ENCODE peak calls at places on chromosome 12, in five cellular contexts. Q is A673; T is transverse colon; X is mesenchymal stem cell; Y is CD8-positive, alpha-beta memory T cell. I is an unnamed sample.
A peak's percentile ranks its signal among the peaks of the same experiment; 100 is the strongest.

GRCh38 chr12:116346222-116346621 is 68.7 kb upstream of the MED13L start:
- DNase-seq in Q (no peak), T (no peak), X (peak; percentile 28), Y (no peak), I (no peak)

GRCh38 chr12:57576613-57577160 is 14.3 kb upstream of the PIP4K2C start:
- DNase-seq in Q (no peak), T (no peak), X (no peak), Y (no peak), I (no peak)

GRCh38 chr12:105878964-105879363 is 259.8 kb downstream of the NUAK1 start:
- DNase-seq in Q (no peak), T (no peak), X (no peak), Y (no peak), I (no peak)

GRCh38 chr12:5787828-5788227 is 157.2 kb downstream of the ANO2 start:
- DNase-seq in Q (no peak), T (no peak), X (no peak), Y (no peak), I (no peak)

GRCh38 chr12:85985996-85986395 is 111.9 kb downstream of the NTS start:
- DNase-seq in Q (no peak), T (no peak), X (no peak), Y (no peak), I (no peak)

GRCh38 chr12:51393676-51394545 is 2.7 kb upstream of the GALNT6 start:
- DNase-seq in Q (no peak), T (peak; percentile 28), X (peak; percentile 93), Y (peak; percentile 35), I (no peak)

GRCh38 chr12:77488041-77488620 is 342.6 kb upstream of the NAV3 start:
- DNase-seq in Q (no peak), T (no peak), X (no peak), Y (no peak), I (no peak)

GRCh38 chr12:20212658-20213387 is 155.5 kb upstream of the PDE3A start:
- DNase-seq in Q (peak; percentile 98), T (peak; percentile 65), X (peak; percentile 99), Y (no peak), I (peak; percentile 50)

GRCh38 chr12:94689646-94690036 is 39.3 kb upstream of the TMCC3 start:
- DNase-seq in Q (no peak), T (no peak), X (no peak), Y (no peak), I (no peak)

GRCh38 chr12:119198440-119198839 is 19.7 kb downstream of the HSPB8 start:
- DNase-seq in Q (no peak), T (no peak), X (no peak), Y (no peak), I (no peak)

GRCh38 chr12:45089417-45089816 is 38.5 kb upstream of the DBX2 start:
- DNase-seq in Q (peak; percentile 57), T (no peak), X (no peak), Y (no peak), I (no peak)

GRCh38 chr12:92068441-92068840 is 77.2 kb downstream of the BTG1 start:
- DNase-seq in Q (no peak), T (no peak), X (no peak), Y (no peak), I (peak; percentile 42)

GRCh38 chr12:69468237-69469026 is 1.8 kb upstream of the FRS2 start:
- DNase-seq in Q (no peak), T (no peak), X (no peak), Y (no peak), I (no peak)

GRCh38 chr12:126219139-126219538 is 1153.9 kb downstream of the AACS start:
- DNase-seq in Q (no peak), T (no peak), X (no peak), Y (no peak), I (no peak)

GRCh38 chr12:75488553-75488952 is 8.0 kb downstream of the GLIPR1 start:
- DNase-seq in Q (no peak), T (no peak), X (peak; percentile 46), Y (no peak), I (no peak)

GRCh38 chr12:63294327-63294632 is 143.3 kb upstream of the AVPR1A start:
- DNase-seq in Q (peak; percentile 30), T (no peak), X (peak; percentile 81), Y (no peak), I (no peak)

GRCh38 chr12:43921666-43922337 is 85.9 kb downstream of the TMEM117 start:
- DNase-seq in Q (peak; percentile 41), T (no peak), X (peak; percentile 7), Y (no peak), I (no peak)

GRCh38 chr12:28543021-28543890 is 353.0 kb downstream of the CCDC91 start:
- DNase-seq in Q (no peak), T (no peak), X (peak; percentile 28), Y (no peak), I (no peak)

GRCh38 chr12:6823161-6824084 is 1.8 kb downstream of the GPR162 start:
- DNase-seq in Q (no peak), T (no peak), X (no peak), Y (no peak), I (no peak)

GRCh38 chr12:77161944-77162343 is 96.6 kb upstream of the E2F7 start:
- DNase-seq in Q (peak; percentile 86), T (no peak), X (no peak), Y (no peak), I (no peak)

GRCh38 chr12:91973813-91974212 is 171.8 kb downstream of the BTG1 start:
- DNase-seq in Q (no peak), T (no peak), X (no peak), Y (no peak), I (no peak)

GRCh38 chr12:52798003-52798670 is 2.2 kb upstream of the KRT3 start:
- DNase-seq in Q (no peak), T (no peak), X (no peak), Y (no peak), I (no peak)

GRCh38 chr12:92771011-92771410 is 68.2 kb downstream of the PLEKHG7 start:
- DNase-seq in Q (no peak), T (no peak), X (no peak), Y (no peak), I (no peak)

GRCh38 chr12:1532367-1532752 is 62.0 kb downstream of the FBXL14 start:
- DNase-seq in Q (no peak), T (no peak), X (no peak), Y (no peak), I (no peak)

GRCh38 chr12:132511516-132512196 is 21.7 kb downstream of the FBRSL1 start:
- DNase-seq in Q (no peak), T (no peak), X (no peak), Y (no peak), I (no peak)

GRCh38 chr12:132510111-132510724 is 20.3 kb downstream of the FBRSL1 start:
- DNase-seq in Q (no peak), T (no peak), X (no peak), Y (no peak), I (no peak)

GRCh38 chr12:132508860-132509732 is 19.1 kb downstream of the FBRSL1 start:
- DNase-seq in Q (no peak), T (no peak), X (no peak), Y (no peak), I (no peak)

GRCh38 chr12:132512197-132513069 is 22.5 kb downstream of the FBRSL1 start:
- DNase-seq in Q (no peak), T (no peak), X (no peak), Y (no peak), I (no peak)

DNA sequence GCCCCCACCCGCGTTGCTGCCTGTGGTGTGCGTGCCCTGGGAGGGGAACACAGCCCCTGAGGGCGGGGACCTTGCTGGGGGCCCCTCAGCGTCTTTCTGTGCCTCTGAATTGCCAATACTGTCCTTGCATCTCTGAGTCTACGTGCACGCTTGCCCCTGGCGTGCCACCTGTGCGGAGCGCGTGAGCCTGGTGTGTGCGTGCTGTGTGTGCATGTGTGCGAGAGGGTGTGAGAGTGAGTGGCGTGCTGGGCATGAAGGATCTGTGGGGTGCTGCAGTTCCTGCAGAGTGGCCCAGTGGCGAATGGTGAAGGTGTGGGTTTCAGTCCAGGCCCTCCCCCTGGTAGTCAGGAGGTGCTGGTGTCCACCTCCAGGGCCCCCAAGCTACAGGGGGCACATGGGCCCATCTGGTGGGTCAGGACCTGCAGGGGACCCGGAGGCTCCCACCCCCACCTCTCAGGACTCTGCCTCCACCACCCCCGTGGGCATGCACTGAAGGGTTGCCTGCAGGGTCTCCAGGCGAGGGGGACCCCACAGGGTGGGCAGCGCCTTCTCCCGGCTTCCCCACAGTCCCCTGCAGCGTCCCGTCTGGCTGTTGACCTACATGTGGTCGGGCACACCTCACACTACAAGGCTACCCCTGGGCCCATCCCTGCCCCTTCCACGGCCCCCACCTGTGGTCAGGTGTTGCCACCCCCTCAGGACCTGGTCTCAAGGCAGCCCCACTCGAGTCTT is 21.0 kb downstream of the FBRSL1 start:
- DNase-seq in Q (no peak), T (no peak), X (no peak), Y (no peak), I (no peak)
- H3K36me3 ChIP-seq in Q (peaks cover 5% of the 10 kb centered on the region), T (no peaks in the 10 kb centered on the region), X (peaks cover 65% of the 10 kb centered on the region), Y (no peaks in the 10 kb centered on the region), I (no peaks in the 10 kb centered on the region)

DNA sequence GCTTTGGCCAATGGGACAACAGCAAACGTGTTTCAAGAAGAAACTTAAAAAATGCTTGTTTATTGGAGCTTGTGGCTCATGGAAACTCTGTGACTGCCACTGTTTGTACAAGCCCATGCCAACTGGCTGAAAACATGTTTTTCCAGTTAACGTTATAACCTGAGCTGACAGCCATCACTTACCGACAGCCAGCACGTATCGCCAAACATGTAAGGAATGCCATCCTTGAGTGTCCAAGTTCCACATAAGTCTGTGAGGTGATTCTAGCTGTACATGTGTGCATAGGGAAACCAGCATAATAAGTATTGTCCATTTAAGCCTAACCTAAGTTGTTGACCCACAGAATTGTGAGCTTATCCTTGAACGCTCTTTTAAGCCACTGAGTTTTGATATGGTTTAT is 596.9 kb downstream of the TRHDE start:
- DNase-seq in Q (no peak), T (no peak), X (no peak), Y (no peak), I (no peak)
- H3K4me1 ChIP-seq in Q (no peaks in the 10 kb centered on the region), T (no peaks in the 10 kb centered on the region), X (no peaks in the 10 kb centered on the region), Y (no peaks in the 10 kb centered on the region), I (no peaks in the 10 kb centered on the region)

DNA sequence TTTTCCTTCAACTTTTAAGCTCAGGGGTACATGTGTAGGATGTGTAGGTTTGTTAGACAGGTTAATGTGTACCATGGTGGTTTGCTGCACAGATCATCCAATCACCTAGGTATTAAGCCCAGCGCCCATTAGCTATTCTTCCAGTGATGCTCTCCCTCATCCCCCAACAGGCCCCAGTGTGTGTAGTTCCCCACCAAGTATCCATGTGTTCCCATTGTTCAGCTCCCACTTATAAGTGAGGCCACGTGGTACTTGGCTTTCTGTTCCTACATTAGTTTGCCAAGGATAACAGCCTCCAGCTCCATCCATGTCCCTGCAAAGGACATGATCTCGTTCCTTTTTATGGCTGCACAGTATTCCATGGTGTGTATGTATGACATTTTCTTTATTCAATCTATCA is 48.6 kb upstream of the YARS2 start:
- DNase-seq in Q (no peak), T (no peak), X (no peak), Y (no peak), I (no peak)
- H3K36me3 ChIP-seq in Q (no peaks in the 10 kb centered on the region), T (no peaks in the 10 kb centered on the region), X (no peaks in the 10 kb centered on the region), Y (no peaks in the 10 kb centered on the region), I (no peaks in the 10 kb centered on the region)

GRCh38 chr12:11777962-11778361 is 128.5 kb downstream of the ETV6 start:
- DNase-seq in Q (no peak), T (no peak), X (no peak), Y (no peak), I (no peak)

GRCh38 chr12:11782914-11783420 is 133.5 kb downstream of the ETV6 start:
- DNase-seq in Q (no peak), T (no peak), X (no peak), Y (no peak), I (no peak)

GRCh38 chr12:11779286-11779685 is 129.8 kb downstream of the ETV6 start:
- DNase-seq in Q (no peak), T (no peak), X (peak; percentile 63), Y (no peak), I (no peak)

GRCh38 chr12:11778703-11779102 is 129.2 kb downstream of the ETV6 start:
- DNase-seq in Q (peak; percentile 51), T (no peak), X (no peak), Y (no peak), I (no peak)

GRCh38 chr12:11780521-11781101 is 131.1 kb downstream of the ETV6 start:
- DNase-seq in Q (no peak), T (no peak), X (no peak), Y (no peak), I (no peak)
- H3K4me1 ChIP-seq in Q (peaks cover 38% of the 10 kb centered on the region), T (peaks cover 9% of the 10 kb centered on the region), X (peaks cover 5% of the 10 kb centered on the region), Y (no peaks in the 10 kb centered on the region), I (peaks cover 7% of the 10 kb centered on the region)

I was measured in mucosa of descending colon.